ENCODE peak calls at places on chromosomes 16 and 17, in four cellular contexts. E is WTC11, Y is K562, B is HepG2. D is an unnamed sample.

GRCh38 chr16:31713945-31714898 is 159.4 kb upstream of the ZNF267 start:
- DNase-seq in E (peak), Y (peak), B (no peak), D (peak)

GRCh38 chr17:66466933-66467367 is 164.5 kb downstream of the PRKCA start:
- DNase-seq in Y (peak), B (peak), E (no peak), D (no peak)

GRCh38 chr17:9241371-9241712 is 220.0 kb downstream of the NTN1 start:
- DNase-seq in B (no peak), Y (no peak), E (no peak), D (no peak)

GRCh38 chr16:85761866-85762265 is 11.0 kb upstream of the C16orf74 start:
- DNase-seq in E (no peak), B (no peak), Y (no peak), D (no peak)

GRCh38 chr17:34720760-34721159 is 141.4 kb downstream of the TMEM132E start:
- DNase-seq in B (no peak), Y (no peak), E (no peak), D (no peak)

GRCh38 chr16:67654069-67654911 is 5.8 kb downstream of the ACD start:
- DNase-seq in E (no peak), Y (no peak), B (no peak), D (no peak)

GRCh38 chr16:12988071-12988470 is 86.7 kb downstream of the SHISA9 start:
- DNase-seq in E (no peak), Y (no peak), B (no peak), D (no peak)

GRCh38 chr16:22239131-22239805 is 33.2 kb downstream of the EEF2K start:
- DNase-seq in E (no peak), Y (no peak), B (no peak), D (no peak)

GRCh38 chr16:57651344-57652333 is 16.5 kb upstream of the ADGRG3 start:
- DNase-seq in Y (peak), B (no peak), E (no peak), D (no peak)

GRCh38 chr17:16945141-16945493 is 26.8 kb downstream of the TNFRSF13B start:
- DNase-seq in Y (no peak), B (no peak), E (no peak), D (no peak)

GRCh38 chr17:54408741-54409140 is 491.9 kb upstream of the TOM1L1 start:
- DNase-seq in Y (no peak), E (no peak), B (no peak), D (no peak)

GRCh38 chr16:83954577-83955016 is 1.6 kb downstream of the OSGIN1 start:
- DNase-seq in B (peak), E (no peak), Y (no peak), D (no peak)

GRCh38 chr17:54881255-54881972 is 19.2 kb upstream of the TOM1L1 start:
- DNase-seq in E (no peak), B (no peak), Y (no peak), D (no peak)

GRCh38 chr17:74212262-74212912 is 984 bp upstream of the TTYH2 start:
- DNase-seq in E (peak), Y (peak), B (no peak), D (no peak)

GRCh38 chr17:7559307-7560171 is 989 bp downstream of the TNFSF13 start:
- DNase-seq in B (no peak), E (no peak), Y (no peak), D (no peak)

GRCh38 chr16:16045879-16046278 is 96.5 kb downstream of the ABCC1 start:
- DNase-seq in B (no peak), E (peak), Y (no peak), D (peak)

GRCh38 chr17:32006957-32007462 is at the start of gene LRRC37B:
- DNase-seq in B (peak), E (peak), Y (peak), D (peak)

GRCh38 chr17:32007463-32008298 is 498 bp downstream of the LRRC37B start:
- DNase-seq in E (peak), Y (peak), B (no peak), D (peak)

GRCh38 chr17:32015245-32016013 is 8.2 kb downstream of the LRRC37B start:
- DNase-seq in B (no peak), E (no peak), Y (no peak), D (peak)

GRCh38 chr17:32009262-32009542 is 2.0 kb downstream of the LRRC37B start:
- DNase-seq in E (no peak), Y (no peak), B (no peak), D (no peak)

DNA sequence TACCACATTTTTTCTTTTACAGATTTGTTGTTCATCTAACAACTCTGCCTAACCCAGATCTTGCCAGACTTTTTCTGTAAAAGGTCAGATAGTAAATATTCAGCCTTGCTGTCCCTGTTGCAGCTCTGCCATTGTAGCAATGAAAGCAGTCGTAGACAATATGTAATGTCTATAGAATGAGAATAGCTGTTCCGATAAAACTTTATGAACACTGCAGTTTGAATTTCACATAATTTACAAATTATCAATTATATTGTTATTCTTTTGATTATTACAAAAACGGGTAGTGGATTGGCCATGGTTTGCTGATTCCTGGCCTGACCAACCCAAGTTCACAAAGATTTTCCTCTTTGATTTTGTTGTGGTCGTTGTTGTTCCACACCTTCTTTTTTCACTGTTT is 2.9 kb downstream of the LRRC37B start:
- DNase-seq in E (no peak), Y (no peak), B (no peak), D (no peak)
- TF ChIP-seq SP1 in E (no peak), Y (no peak), B (no peak), D (no peak)

DNA sequence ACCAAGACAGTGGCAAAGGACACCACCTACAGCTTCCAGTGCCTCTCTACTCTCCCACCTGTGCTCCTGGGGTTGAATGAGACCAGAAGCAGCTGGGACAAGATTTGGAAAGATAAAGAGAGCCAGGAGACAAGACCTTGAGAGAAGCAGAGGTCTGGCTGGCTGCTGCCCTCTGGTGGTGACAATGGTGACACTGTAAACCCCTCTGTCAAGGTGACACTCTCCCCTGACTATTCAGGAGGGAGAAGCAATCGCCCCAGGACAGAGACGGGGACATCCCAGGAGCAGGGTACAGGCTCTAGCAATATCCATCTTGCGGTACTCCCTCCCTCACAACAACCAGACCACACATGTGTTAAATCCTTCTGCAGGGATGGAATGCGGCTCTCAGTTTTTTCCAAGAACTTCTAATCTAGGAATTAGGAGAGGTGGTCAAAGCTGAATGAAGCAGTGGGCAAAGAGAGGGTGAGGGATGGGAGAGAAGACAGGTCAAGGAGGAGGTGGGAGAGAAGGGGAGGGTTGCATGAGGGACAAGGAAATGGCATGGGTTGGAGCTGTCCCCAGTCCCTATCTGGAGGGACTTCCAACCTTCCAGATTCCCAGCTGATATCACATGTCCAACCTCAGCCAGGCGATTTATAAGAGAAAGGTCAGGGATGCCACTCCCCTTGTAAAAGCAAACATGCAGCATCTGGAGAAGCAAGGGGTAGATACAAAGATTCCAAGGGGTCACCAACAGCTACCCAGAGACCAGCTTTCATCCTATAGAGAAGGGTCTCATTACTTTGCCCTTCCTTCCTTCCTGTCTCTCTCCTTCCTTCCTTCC is 2.9 kb downstream of the PHOSPHO1 start:
- DNase-seq in E (peak), Y (peak), B (peak), D (peak)
- TF ChIP-seq SP1 in E (no peak), Y (no peak), B (no peak), D (no peak)

DNA sequence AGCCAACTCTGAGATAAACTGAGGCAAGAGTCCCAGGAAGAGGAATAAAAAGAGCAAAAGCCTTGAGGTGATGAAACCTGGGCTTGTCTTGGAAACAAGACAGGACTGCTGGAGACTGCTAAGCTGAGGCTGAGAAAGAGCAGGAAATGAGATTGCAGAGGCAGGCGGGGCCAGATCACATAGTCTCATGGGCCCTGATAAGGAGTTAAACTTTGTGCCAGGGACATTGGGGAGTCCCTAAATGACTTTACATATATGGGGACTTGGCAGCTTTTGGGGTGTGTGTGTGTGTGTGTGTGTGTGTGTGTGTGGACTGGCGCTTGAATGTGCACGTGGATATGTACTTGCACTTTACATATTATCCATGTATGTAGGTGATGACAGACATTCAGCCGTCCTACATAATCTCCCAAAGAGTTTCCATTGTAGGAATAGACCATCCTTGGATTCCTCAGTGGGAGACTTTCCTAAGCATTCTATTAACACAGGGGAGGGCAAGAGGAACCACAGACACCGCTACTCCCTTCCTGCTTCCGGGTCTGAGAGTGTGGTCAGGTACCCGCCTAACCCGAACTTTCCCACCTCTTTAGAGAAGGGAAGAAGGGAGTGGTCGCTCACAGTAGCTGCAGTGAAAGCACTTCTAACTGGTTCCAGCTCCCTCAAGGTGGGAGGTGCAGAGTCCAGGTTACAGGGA is 123.1 kb downstream of the LYRM1 start:
- DNase-seq in Y (no peak), B (no peak), E (no peak), D (no peak)
- TF ChIP-seq SP1 in Y (no peak), B (no peak), E (no peak), D (no peak)

GRCh38 chr16:2042171-2042570 is 5.5 kb downstream of the NTHL1 start:
- DNase-seq in B (no peak), Y (no peak), E (no peak), D (no peak)

GRCh38 chr16:2044541-2044940 is 3.1 kb downstream of the NTHL1 start:
- DNase-seq in E (no peak), Y (no peak), B (no peak), D (no peak)

GRCh38 chr16:2043296-2043979 is 4.2 kb downstream of the NTHL1 start:
- DNase-seq in Y (no peak), B (no peak), E (no peak), D (no peak)

GRCh38 chr16:2042666-2043295 is 4.9 kb downstream of the NTHL1 start:
- DNase-seq in Y (peak), E (no peak), B (no peak), D (no peak)

GRCh38 chr16:2043980-2044451 is 3.6 kb downstream of the NTHL1 start:
- DNase-seq in E (no peak), Y (no peak), B (no peak), D (no peak)
- TF ChIP-seq SP1 in E (no peak), Y (no peak), B (no peak), D (no peak)

GRCh38 chr16:53768593-53768992 is 64.6 kb downstream of the FTO start:
- DNase-seq in E (no peak), Y (no peak), B (no peak), D (no peak)
- TF ChIP-seq SP1 in E (no peak), Y (no peak), B (no peak), D (no peak)

GRCh38 chr17:30547778-30548177 is 70.6 kb downstream of the GOSR1 start:
- DNase-seq in E (no peak), Y (no peak), B (no peak), D (no peak)

GRCh38 chr17:30550512-30551273 is 73.5 kb downstream of the GOSR1 start:
- DNase-seq in Y (peak), B (no peak), E (no peak), D (no peak)

GRCh38 chr17:30548189-30548588 is 71.0 kb downstream of the GOSR1 start:
- DNase-seq in Y (no peak), B (no peak), E (no peak), D (no peak)

GRCh38 chr17:30551666-30552339 is 74.6 kb downstream of the GOSR1 start:
- DNase-seq in Y (no peak), B (no peak), E (no peak), D (no peak)

DNA sequence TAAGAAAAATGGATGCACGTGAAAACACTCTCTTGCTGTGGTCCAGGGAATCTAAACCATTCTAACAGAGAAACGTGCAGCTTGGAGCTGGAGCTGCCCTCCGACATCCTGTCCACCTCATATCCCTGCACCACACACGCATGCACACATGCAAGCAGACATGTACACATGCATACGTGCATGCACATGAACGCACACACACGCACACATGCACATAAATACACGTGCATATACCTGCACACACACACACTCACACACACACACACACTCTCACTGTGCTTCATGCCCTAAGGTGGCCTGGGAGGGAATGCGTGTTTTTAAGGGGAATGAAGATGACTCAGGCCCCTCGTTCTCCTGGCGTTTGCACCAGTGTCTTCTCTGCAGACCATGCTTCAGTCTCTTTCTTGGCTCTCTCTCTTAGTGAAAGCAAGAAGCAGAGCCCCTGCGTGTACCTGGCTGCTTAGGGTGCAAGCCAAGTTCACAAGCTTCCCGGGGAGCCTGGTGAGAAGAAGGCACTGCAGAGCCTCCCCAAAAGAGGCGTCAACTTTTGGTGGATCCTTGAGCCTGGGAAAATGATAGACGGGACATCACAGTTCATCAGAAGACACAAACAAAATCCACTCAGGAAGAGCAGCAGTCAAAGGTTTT is 72.8 kb downstream of the GOSR1 start:
- DNase-seq in B (no peak), E (no peak), Y (no peak), D (no peak)
- TF ChIP-seq SP1 in B (no peak), E (no peak), Y (no peak), D (no peak)

GRCh38 chr16:81238296-81239011 is at the start of gene BCO1:
- DNase-seq in Y (no peak), B (peak), E (peak), D (peak)
- TF ChIP-seq SP1 in Y (no peak), B (no peak), E (no peak), D (no peak)

GRCh38 chr16:80804451-80805383 is at the start of gene CDYL2:
- DNase-seq in E (peak), Y (peak), B (no peak), D (peak)

GRCh38 chr16:80806957-80807356 is 2.6 kb upstream of the CDYL2 start:
- DNase-seq in E (no peak), B (peak), Y (no peak), D (no peak)

GRCh38 chr16:80804061-80804450 is 342 bp downstream of the CDYL2 start:
- DNase-seq in Y (no peak), E (peak), B (peak), D (no peak)

GRCh38 chr16:80803341-80804060 is 897 bp downstream of the CDYL2 start:
- DNase-seq in Y (peak), E (peak), B (no peak), D (peak)

DNA sequence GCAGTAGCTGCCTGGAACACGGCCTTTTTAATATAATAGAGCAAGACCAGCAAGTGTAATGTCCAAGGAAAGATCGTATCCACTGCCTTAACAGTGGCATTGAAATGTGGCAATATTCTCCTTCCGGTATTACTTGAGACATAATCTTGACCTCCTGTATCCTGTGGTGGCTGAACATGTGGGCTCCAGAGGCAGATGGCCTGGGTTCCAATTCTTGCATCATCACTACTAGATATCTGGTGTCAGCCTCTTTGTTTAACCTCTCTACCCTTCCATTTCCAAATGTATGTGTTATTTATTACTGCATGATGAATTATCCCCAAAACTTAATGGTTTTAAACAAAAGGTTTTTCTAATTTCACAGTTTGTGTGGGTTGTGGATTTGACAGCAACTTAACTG is 3.5 kb upstream of the CDYL2 start:
- DNase-seq in Y (no peak), B (no peak), E (no peak), D (no peak)
- TF ChIP-seq SP1 in Y (no peak), B (no peak), E (no peak), D (no peak)

GRCh38 chr16:3193221-3194212 is 5.5 kb downstream of the OR1F1 start:
- DNase-seq in B (peak), Y (no peak), E (no peak), D (no peak)
- TF ChIP-seq SP1 in B (no peak), Y (no peak), E (no peak), D (no peak)